ENCODE peak calls at places on chromosomes 5 and 9, in five cellular contexts. One of them, this sample, is unnamed. For H3K4me1, the result is how much of the 10 kb centered on the place peaks cover.

GRCh38 chr5:142248853-142249462 is 75.9 kb downstream of the SPRY4 start:
- DNase-seq in right lobe of liver: no peak
- DNase-seq in transverse colon: peak
- DNase-seq in OCI-LY7: no peak
- DNase-seq in endothelial cell of umbilical vein: no peak
- DNase-seq in this sample: no peak

GRCh38 chr5:132388244-132389050 is 18.9 kb downstream of the SLC22A5 start:
- DNase-seq in right lobe of liver: peak
- DNase-seq in transverse colon: peak
- DNase-seq in OCI-LY7: no peak
- DNase-seq in endothelial cell of umbilical vein: peak
- DNase-seq in this sample: no peak

GRCh38 chr9:131739988-131740648 is at the start of gene RAPGEF1:
- DNase-seq in right lobe of liver: peak
- DNase-seq in transverse colon: peak
- DNase-seq in OCI-LY7: peak
- DNase-seq in endothelial cell of umbilical vein: no peak
- DNase-seq in this sample: peak

GRCh38 chr5:113092683-113093082 is 116.1 kb downstream of the DCP2 start:
- DNase-seq in right lobe of liver: no peak
- DNase-seq in transverse colon: no peak
- DNase-seq in OCI-LY7: no peak
- DNase-seq in endothelial cell of umbilical vein: no peak
- DNase-seq in this sample: no peak

GRCh38 chr5:133723651-133724366 is 111.5 kb upstream of the FSTL4 start:
- DNase-seq in right lobe of liver: no peak
- DNase-seq in transverse colon: no peak
- DNase-seq in OCI-LY7: no peak
- DNase-seq in endothelial cell of umbilical vein: no peak
- DNase-seq in this sample: no peak

GRCh38 chr5:134246771-134247329 is 21.0 kb upstream of the PPP2CA start:
- DNase-seq in right lobe of liver: peak
- DNase-seq in transverse colon: no peak
- DNase-seq in OCI-LY7: no peak
- DNase-seq in endothelial cell of umbilical vein: no peak
- DNase-seq in this sample: no peak

GRCh38 chr5:132492386-132492785 is 1.8 kb upstream of the IRF1 start:
- DNase-seq in right lobe of liver: no peak
- DNase-seq in transverse colon: peak
- DNase-seq in OCI-LY7: no peak
- DNase-seq in endothelial cell of umbilical vein: no peak
- DNase-seq in this sample: no peak

GRCh38 chr5:36492998-36493655 is 113.3 kb upstream of the SLC1A3 start:
- DNase-seq in right lobe of liver: no peak
- DNase-seq in transverse colon: no peak
- DNase-seq in OCI-LY7: no peak
- DNase-seq in endothelial cell of umbilical vein: peak
- DNase-seq in this sample: no peak

GRCh38 chr9:14958989-14959388 is 48.8 kb upstream of the FREM1 start:
- DNase-seq in right lobe of liver: no peak
- DNase-seq in transverse colon: no peak
- DNase-seq in OCI-LY7: no peak
- DNase-seq in endothelial cell of umbilical vein: no peak
- DNase-seq in this sample: peak

DNA sequence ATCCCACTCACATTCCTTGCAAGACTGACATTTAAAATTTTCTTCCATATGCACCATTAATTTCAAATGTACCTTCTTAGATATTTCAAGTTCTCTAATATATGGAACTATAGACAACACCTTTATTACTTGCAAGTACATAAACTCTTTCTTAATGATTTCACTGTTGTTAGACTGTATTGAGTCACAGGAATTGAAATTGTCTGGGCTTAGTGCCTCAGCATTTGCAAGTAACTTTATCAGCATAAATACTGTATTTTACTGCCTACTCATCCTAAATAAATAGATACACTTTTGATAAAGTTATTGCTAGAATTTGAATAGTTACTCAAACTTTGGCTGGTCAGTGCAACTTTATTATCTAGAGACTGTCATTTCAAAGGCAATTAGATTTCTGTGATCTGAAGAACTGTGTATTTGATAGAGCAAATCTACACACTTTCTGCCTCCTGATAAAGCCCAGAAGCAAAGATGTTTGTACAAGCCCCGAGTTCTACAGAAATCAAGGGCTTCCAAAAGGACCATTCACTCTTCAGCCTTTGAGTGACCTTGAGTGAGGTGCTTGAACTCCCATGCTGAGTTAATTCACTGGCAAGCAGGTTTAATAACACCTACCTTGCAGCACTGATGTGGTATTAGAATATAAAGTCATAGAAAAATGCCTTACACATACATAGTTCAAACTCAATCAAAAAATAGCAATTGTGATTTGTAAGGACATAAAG is 91.6 kb downstream of the COX7C start:
- DNase-seq in right lobe of liver: no peak
- DNase-seq in transverse colon: no peak
- DNase-seq in OCI-LY7: no peak
- DNase-seq in endothelial cell of umbilical vein: no peak
- DNase-seq in this sample: no peak
- H3K4me1 ChIP-seq in right lobe of liver: under half
- H3K4me1 ChIP-seq in transverse colon: under half
- H3K4me1 ChIP-seq in OCI-LY7: under half
- H3K4me1 ChIP-seq in endothelial cell of umbilical vein: under half
- H3K4me1 ChIP-seq in this sample: under half

GRCh38 chr5:91670565-91670964 is 287.4 kb upstream of the ARRDC3 start:
- DNase-seq in right lobe of liver: no peak
- DNase-seq in transverse colon: no peak
- DNase-seq in OCI-LY7: no peak
- DNase-seq in endothelial cell of umbilical vein: no peak
- DNase-seq in this sample: no peak
- H3K4me3 ChIP-seq in right lobe of liver: no peak
- H3K4me3 ChIP-seq in transverse colon: no peak
- H3K4me3 ChIP-seq in OCI-LY7: no peak
- H3K4me3 ChIP-seq in endothelial cell of umbilical vein: no peak
- H3K4me3 ChIP-seq in this sample: no peak

DNA sequence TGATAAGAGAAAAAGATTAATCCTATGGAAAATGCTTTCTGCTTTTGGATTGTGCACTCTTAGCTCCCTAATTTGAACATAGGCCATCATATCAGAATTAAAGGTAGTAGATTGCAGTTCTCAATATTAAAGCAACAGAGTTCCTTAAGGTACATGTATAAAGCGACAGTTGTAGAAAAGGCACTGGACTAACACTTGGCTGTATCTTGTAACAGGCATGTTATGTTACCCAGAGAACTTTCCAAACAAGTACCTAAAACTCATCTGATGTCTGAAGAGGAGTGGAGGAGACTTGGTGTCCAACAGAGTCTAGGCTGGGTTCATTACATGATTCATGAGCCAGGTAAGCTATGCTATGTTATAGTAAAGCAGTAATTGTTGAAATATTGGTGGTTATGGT is 3.3 kb upstream of the SECISBP2 start:
- DNase-seq in right lobe of liver: no peak
- DNase-seq in transverse colon: no peak
- DNase-seq in OCI-LY7: no peak
- DNase-seq in endothelial cell of umbilical vein: no peak
- DNase-seq in this sample: no peak
- H3K27ac ChIP-seq in right lobe of liver: no peak
- H3K27ac ChIP-seq in transverse colon: no peak
- H3K27ac ChIP-seq in OCI-LY7: peak
- H3K27ac ChIP-seq in endothelial cell of umbilical vein: peak
- H3K27ac ChIP-seq in this sample: peak

GRCh38 chr5:119276976-119277375 is 78.8 kb upstream of the TNFAIP8 start:
- DNase-seq in right lobe of liver: no peak
- DNase-seq in transverse colon: no peak
- DNase-seq in OCI-LY7: peak
- DNase-seq in endothelial cell of umbilical vein: no peak
- DNase-seq in this sample: no peak
- H3K4me1 ChIP-seq in right lobe of liver: under half
- H3K4me1 ChIP-seq in transverse colon: under half
- H3K4me1 ChIP-seq in OCI-LY7: half or more
- H3K4me1 ChIP-seq in endothelial cell of umbilical vein: under half
- H3K4me1 ChIP-seq in this sample: half or more

GRCh38 chr9:84850830-84851372 is 181.4 kb downstream of the NTRK2 start:
- DNase-seq in right lobe of liver: no peak
- DNase-seq in transverse colon: no peak
- DNase-seq in OCI-LY7: no peak
- DNase-seq in endothelial cell of umbilical vein: no peak
- DNase-seq in this sample: no peak

GRCh38 chr9:84849049-84849448 is 179.5 kb downstream of the NTRK2 start:
- DNase-seq in right lobe of liver: no peak
- DNase-seq in transverse colon: no peak
- DNase-seq in OCI-LY7: no peak
- DNase-seq in endothelial cell of umbilical vein: no peak
- DNase-seq in this sample: no peak

GRCh38 chr9:84856181-84856632 is 186.7 kb downstream of the NTRK2 start:
- DNase-seq in right lobe of liver: no peak
- DNase-seq in transverse colon: no peak
- DNase-seq in OCI-LY7: no peak
- DNase-seq in endothelial cell of umbilical vein: no peak
- DNase-seq in this sample: no peak

GRCh38 chr9:84852902-84853301 is 183.4 kb downstream of the NTRK2 start:
- DNase-seq in right lobe of liver: no peak
- DNase-seq in transverse colon: no peak
- DNase-seq in OCI-LY7: no peak
- DNase-seq in endothelial cell of umbilical vein: peak
- DNase-seq in this sample: no peak

GRCh38 chr9:84851935-84852585 is 182.5 kb downstream of the NTRK2 start:
- DNase-seq in right lobe of liver: no peak
- DNase-seq in transverse colon: no peak
- DNase-seq in OCI-LY7: no peak
- DNase-seq in endothelial cell of umbilical vein: peak
- DNase-seq in this sample: no peak
- H3K4me3 ChIP-seq in right lobe of liver: no peak
- H3K4me3 ChIP-seq in transverse colon: no peak
- H3K4me3 ChIP-seq in OCI-LY7: no peak
- H3K4me3 ChIP-seq in endothelial cell of umbilical vein: no peak
- H3K4me3 ChIP-seq in this sample: no peak

DNA sequence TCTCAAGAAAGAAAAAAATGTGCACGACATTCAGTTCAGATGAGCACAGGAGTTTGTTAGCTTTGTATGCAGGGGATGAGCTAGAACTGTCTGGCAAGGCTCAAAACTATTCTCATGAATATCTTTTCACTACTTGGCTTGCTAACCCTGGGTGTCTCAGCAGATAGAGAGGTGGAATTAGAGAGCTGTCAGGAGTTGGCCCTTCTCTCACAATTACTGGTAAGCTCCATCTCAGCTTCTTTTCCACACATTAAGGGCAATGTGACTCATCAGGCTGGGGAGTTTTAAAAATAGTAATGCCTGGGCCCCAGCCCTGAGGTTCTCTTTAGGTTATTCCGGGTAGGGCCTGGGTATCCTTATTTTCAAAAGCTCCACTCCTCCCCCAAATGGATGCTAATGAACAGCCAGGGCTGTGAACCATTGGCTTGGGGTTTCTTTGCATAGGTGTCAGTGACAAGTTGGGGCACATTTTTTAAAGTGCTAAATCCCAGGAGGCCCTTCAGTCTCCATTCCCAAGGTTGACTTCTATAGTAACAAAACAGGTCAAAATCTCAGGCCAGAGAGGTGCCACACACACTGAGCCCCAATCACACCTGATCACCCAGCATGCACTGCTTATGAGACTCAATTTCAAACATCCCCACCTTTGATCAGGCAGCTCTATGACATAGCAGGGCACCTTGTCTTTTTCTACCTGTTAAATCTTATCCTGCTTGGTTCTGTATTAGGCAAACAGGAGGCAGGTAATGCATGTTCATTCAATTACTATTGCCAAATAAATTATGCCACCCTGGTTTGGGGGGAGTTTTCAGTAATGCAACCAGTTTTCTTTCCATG is 239.7 kb upstream of the DAP start:
- DNase-seq in right lobe of liver: no peak
- DNase-seq in transverse colon: no peak
- DNase-seq in OCI-LY7: no peak
- DNase-seq in endothelial cell of umbilical vein: no peak
- DNase-seq in this sample: no peak
- H3K27ac ChIP-seq in right lobe of liver: no peak
- H3K27ac ChIP-seq in transverse colon: no peak
- H3K27ac ChIP-seq in OCI-LY7: no peak
- H3K27ac ChIP-seq in endothelial cell of umbilical vein: no peak
- H3K27ac ChIP-seq in this sample: no peak

DNA sequence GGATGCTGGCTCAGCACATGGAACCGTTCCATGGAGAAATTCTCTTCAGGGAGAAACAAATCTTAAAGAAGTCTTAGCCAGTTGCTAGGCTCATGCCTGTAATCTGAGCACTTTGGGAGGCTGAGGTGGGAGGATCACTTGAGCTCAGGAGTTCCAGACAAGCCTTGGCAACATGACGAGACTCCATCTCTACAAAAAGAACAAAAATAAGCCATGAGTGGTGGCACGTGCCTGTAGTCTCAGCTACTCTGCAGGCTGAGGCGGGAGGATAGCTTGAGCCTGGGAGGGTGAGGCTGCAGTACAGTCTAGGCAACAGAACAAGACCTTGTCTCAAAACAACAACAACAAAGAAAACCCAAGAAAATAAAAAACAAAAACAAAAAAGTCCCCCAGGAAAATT is 8.2 kb downstream of the HSPB3 start:
- DNase-seq in right lobe of liver: no peak
- DNase-seq in transverse colon: no peak
- DNase-seq in OCI-LY7: no peak
- DNase-seq in endothelial cell of umbilical vein: no peak
- DNase-seq in this sample: no peak
- H3K4me1 ChIP-seq in right lobe of liver: under half
- H3K4me1 ChIP-seq in transverse colon: under half
- H3K4me1 ChIP-seq in OCI-LY7: under half
- H3K4me1 ChIP-seq in endothelial cell of umbilical vein: under half
- H3K4me1 ChIP-seq in this sample: under half